ENCODE peak calls at places on chromosomes 16 and 17, in six cellular contexts. G, S, L, M, O and C are unnamed samples. For H3K4me1, the result is how much of the 10 kb centered on the place peaks cover.

GRCh38 chr17:60090412-60090811 is 11.7 kb upstream of the HEATR6 start:
- DNase-seq in G (no peak), S (no peak), L (no peak), M (no peak), O (no peak), C (no peak)

GRCh38 chr17:81582341-81582740 is 30.2 kb upstream of the FAAP100 start:
- DNase-seq in G (no peak), S (no peak), L (no peak), M (no peak), O (no peak), C (no peak)

GRCh38 chr16:47492428-47493357 is 31.6 kb downstream of the PHKB start:
- DNase-seq in G (peak), S (peak), L (no peak), M (peak), O (no peak), C (peak)

GRCh38 chr17:35743911-35744328 is 9.1 kb downstream of the GAS2L2 start:
- DNase-seq in G (no peak), S (no peak), L (peak), M (no peak), O (peak), C (no peak)

GRCh38 chr17:66610734-66611133 is 224.2 kb upstream of the CACNG5 start:
- DNase-seq in G (no peak), S (no peak), L (no peak), M (no peak), O (no peak), C (no peak)

GRCh38 chr16:54630284-54630967 is 300.2 kb upstream of the IRX5 start:
- DNase-seq in G (no peak), S (no peak), L (no peak), M (no peak), O (no peak), C (no peak)

GRCh38 chr17:49634487-49634865 is 43.4 kb downstream of the SPOP start:
- DNase-seq in G (no peak), S (no peak), L (no peak), M (no peak), O (no peak), C (no peak)

GRCh38 chr17:42180922-42181850 is at the start of gene KCNH4:
- DNase-seq in G (peak), S (peak), L (peak), M (peak), O (peak), C (peak)

GRCh38 chr17:57372156-57372555 is 115.8 kb downstream of the MSI2 start:
- DNase-seq in G (no peak), S (no peak), L (no peak), M (no peak), O (no peak), C (no peak)

GRCh38 chr16:71472041-71472440 is 10.0 kb upstream of the ZNF23 start:
- DNase-seq in G (no peak), S (no peak), L (no peak), M (no peak), O (no peak), C (no peak)

GRCh38 chr17:69607162-69607834 is 192.8 kb downstream of the MAP2K6 start:
- DNase-seq in G (peak), S (peak), L (peak), M (peak), O (peak), C (peak)

GRCh38 chr17:78390241-78391050 is 12.0 kb downstream of the PGS1 start:
- DNase-seq in G (no peak), S (no peak), L (peak), M (no peak), O (no peak), C (no peak)

GRCh38 chr16:56910654-56911539 is 21.0 kb upstream of the HERPUD1 start:
- DNase-seq in G (peak), S (no peak), L (peak), M (no peak), O (no peak), C (no peak)

GRCh38 chr17:38885728-38886642 is 16.1 kb downstream of the LASP1 start:
- DNase-seq in G (no peak), S (no peak), L (peak), M (no peak), O (peak), C (no peak)

GRCh38 chr17:15273141-15273793 is 8.1 kb upstream of the PMP22 start:
- DNase-seq in G (no peak), S (no peak), L (no peak), M (no peak), O (no peak), C (no peak)

GRCh38 chr17:27846042-27846655 is 45.8 kb upstream of the NOS2 start:
- DNase-seq in G (no peak), S (no peak), L (no peak), M (no peak), O (no peak), C (no peak)

GRCh38 chr17:1004769-1005295 is 7.9 kb downstream of the TIMM22 start:
- DNase-seq in G (no peak), S (no peak), L (peak), M (no peak), O (no peak), C (no peak)

GRCh38 chr16:74936902-74937560 is 47.9 kb downstream of the WDR59 start:
- DNase-seq in G (peak), S (no peak), L (no peak), M (no peak), O (no peak), C (no peak)

GRCh38 chr17:78272914-78273258 is 41.5 kb downstream of the TMEM235 start:
- DNase-seq in G (no peak), S (no peak), L (no peak), M (no peak), O (no peak), C (no peak)

GRCh38 chr17:38341035-38341721 is 2.6 kb downstream of the GPR179 start:
- DNase-seq in G (peak), S (peak), L (peak), M (peak), O (peak), C (peak)

GRCh38 chr16:76483510-76483909 is 206.3 kb downstream of the CNTNAP4 start:
- DNase-seq in G (no peak), S (no peak), L (no peak), M (no peak), O (no peak), C (no peak)

GRCh38 chr16:84299734-84300440 is 5.2 kb downstream of the WFDC1 start:
- DNase-seq in G (no peak), S (no peak), L (no peak), M (no peak), O (no peak), C (no peak)

GRCh38 chr17:33778505-33779398 is 476.3 kb upstream of the CCL2 start:
- DNase-seq in G (peak), S (peak), L (peak), M (no peak), O (peak), C (peak)

GRCh38 chr16:58331024-58331707 is 36.3 kb upstream of the PRSS54 start:
- DNase-seq in G (no peak), S (no peak), L (peak), M (no peak), O (peak), C (no peak)

GRCh38 chr17:33202796-33203195 is 90.3 kb downstream of the ASIC2 start:
- DNase-seq in G (no peak), S (no peak), L (no peak), M (no peak), O (no peak), C (no peak)

GRCh38 chr17:74133726-74134125 is 69.8 kb upstream of the RPL38 start:
- DNase-seq in G (no peak), S (no peak), L (no peak), M (no peak), O (no peak), C (no peak)

DNA sequence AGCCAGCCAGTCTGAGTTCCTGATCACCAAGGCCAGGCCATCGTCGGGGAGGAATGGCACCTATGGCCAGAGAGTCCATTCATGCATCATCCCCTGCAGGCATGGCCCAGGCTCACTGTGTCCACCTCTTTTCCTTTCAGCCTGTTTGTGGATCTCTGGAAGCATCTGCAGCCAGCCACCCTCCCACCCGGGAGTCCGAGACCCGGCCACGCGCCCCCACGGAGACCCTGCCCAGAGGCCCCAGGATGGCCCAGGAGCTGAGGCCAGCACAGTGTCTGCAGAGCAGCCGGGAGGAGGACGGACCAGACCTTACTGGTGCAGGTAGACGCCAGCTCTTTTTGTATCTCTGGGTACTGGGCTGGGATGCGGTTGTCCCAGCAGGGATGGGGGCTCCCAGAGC is 245.1 kb upstream of the CIBAR2 start:
- DNase-seq in G (no peak), S (no peak), L (no peak), M (no peak), O (no peak), C (no peak)
- H3K4me1 ChIP-seq in G (under half), S (under half), L (under half), M (under half), O (under half), C (under half)

DNA sequence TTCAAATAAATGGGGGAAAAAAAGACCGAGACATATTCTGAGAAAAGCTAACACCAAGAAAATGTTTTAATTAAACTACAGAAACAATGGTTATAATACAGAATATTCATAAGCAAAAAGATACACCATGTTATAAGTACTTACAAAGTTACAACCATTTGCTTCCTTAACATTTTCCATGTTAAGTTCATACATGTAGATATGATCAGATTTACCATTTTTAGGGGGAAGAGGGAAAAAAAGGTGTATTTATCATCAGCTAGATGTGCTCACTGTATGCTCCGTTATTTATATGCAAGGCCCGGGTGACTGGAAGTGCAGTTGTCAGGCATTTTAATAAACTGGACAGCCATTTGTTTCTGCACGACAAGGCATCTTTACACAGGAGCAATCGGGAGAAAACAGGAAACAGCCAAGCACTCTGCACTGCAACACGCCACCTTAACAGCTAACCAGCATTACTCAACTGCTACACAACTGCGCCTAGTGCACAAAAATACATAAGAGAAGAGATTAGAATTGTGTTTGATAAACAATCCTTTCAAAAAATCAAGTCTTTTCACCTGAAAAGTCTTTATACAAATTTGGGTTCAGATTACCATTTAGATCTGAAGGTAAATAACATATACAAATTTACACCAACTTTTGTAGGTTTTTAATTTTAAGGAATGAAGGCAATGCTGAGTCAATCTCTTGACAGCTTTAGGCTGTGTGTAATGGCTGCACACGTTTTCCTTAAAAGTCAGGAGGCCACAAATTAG is 2.9 kb downstream of the SRSF2 start:
- DNase-seq in G (peak), S (no peak), L (no peak), M (no peak), O (no peak), C (no peak)
- H3K4me1 ChIP-seq in G (half or more), S (half or more), L (under half), M (under half), O (under half), C (half or more)

GRCh38 chr17:76072149-76072858 is at the start of gene SRP68:
- DNase-seq in G (peak), S (peak), L (peak), M (peak), O (peak), C (peak)
- H3K4me1 ChIP-seq in G (half or more), S (half or more), L (under half), M (under half), O (under half), C (under half)

GRCh38 chr16:12210925-12211869 is 234.7 kb downstream of the SNX29 start:
- DNase-seq in G (no peak), S (no peak), L (no peak), M (no peak), O (no peak), C (no peak)
- H3K4me1 ChIP-seq in G (under half), S (under half), L (under half), M (under half), O (under half), C (under half)

DNA sequence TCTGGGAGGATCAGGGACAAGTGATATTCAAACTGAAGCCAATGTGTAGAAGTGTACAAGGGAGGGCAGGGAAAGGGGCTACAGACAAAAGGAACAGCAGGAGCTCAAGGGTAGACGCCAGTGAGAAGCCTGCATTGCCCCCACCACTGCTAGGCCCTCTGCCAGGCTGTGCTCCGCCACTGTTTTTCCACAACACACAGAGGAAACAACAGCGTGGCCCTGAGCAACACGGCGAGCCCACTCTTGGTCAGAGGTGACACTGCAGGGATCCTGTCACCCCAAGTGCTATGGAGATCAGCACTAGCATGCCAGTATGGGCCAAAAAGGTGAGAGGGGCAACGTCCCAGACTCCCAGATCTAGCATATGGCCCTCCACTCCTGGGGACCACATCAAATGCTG is 23.4 kb downstream of the MYO18A start:
- DNase-seq in G (no peak), S (no peak), L (no peak), M (no peak), O (no peak), C (no peak)
- H3K4me1 ChIP-seq in G (half or more), S (half or more), L (under half), M (half or more), O (under half), C (half or more)

DNA sequence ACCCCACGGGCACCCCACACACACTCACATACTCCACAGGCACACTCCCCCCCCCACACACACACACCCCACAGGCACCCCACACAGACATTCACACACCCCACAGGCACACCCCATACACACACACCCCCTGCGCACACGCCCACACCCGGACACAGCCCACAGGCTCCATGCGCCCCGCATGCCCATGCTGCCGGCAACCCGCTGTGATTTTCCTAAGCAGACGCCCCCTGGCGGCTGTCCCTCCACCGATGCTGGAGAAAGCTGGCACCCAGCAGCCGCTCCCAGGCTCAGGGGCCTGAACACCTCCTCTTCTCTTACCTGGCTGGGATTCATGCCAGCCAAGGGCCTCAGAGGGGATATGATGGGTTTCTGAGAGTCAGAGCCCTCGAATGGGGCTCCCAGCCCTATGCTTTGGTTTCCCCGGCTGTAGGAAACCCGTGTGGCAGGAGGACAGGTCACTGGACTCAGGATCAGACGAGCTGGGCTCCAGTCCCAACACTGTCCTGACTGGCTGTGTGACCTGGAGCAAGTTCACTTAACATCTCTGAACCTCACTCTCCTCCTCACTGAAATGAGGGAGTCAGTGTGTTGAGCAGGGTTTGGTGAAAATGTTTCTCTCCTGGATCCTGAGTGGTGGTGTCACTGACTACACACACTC is 19.6 kb upstream of the TNFRSF13B start:
- DNase-seq in G (peak), S (peak), L (peak), M (peak), O (peak), C (peak)
- H3K4me1 ChIP-seq in G (under half), S (under half), L (under half), M (under half), O (under half), C (under half)